ENCODE peak calls at places on chromosome 3, in four cellular contexts. A, S, U and E are unnamed samples.

GRCh38 chr3:48125026-48125704 is 63.1 kb downstream of the CDC25A start:
- DNase-seq in A (no peak), S (no peak), U (no peak), E (no peak)

GRCh38 chr3:39473452-39474125 is 6.1 kb downstream of the MOBP start:
- DNase-seq in A (no peak), S (no peak), U (no peak), E (no peak)

GRCh38 chr3:5022187-5022965 is 43.1 kb downstream of the BHLHE40 start:
- DNase-seq in A (no peak), S (no peak), U (no peak), E (peak)

GRCh38 chr3:15294914-15295313 is 37.5 kb downstream of the SH3BP5 start:
- DNase-seq in A (no peak), S (no peak), U (no peak), E (no peak)

GRCh38 chr3:107208100-107208499 is 169.1 kb upstream of the CCDC54 start:
- DNase-seq in A (no peak), S (no peak), U (no peak), E (no peak)

GRCh38 chr3:23701711-23702110 is 104.0 kb upstream of the UBE2E1 start:
- DNase-seq in A (no peak), S (no peak), U (no peak), E (no peak)

GRCh38 chr3:68866157-68866556 is 66.2 kb downstream of the TAFA4 start:
- DNase-seq in A (no peak), S (no peak), U (no peak), E (no peak)

GRCh38 chr3:29697989-29698388 is 417.1 kb downstream of the RBMS3 start:
- DNase-seq in A (no peak), S (no peak), U (no peak), E (no peak)

GRCh38 chr3:108488631-108489030 is 21.8 kb downstream of the MYH15 start:
- DNase-seq in A (no peak), S (no peak), U (no peak), E (no peak)

GRCh38 chr3:153052096-153052460 is 109.9 kb upstream of the RAP2B start:
- DNase-seq in A (no peak), S (no peak), U (peak), E (peak)

GRCh38 chr3:53150247-53151085 is 10.5 kb upstream of the PRKCD start:
- DNase-seq in A (no peak), S (no peak), U (no peak), E (no peak)

GRCh38 chr3:123067689-123068226 is 933 bp downstream of the PDIA5 start:
- DNase-seq in A (no peak), S (no peak), U (peak), E (no peak)

GRCh38 chr3:11509175-11510000 is 134.3 kb downstream of the VGLL4 start:
- DNase-seq in A (no peak), S (peak), U (peak), E (peak)

DNA sequence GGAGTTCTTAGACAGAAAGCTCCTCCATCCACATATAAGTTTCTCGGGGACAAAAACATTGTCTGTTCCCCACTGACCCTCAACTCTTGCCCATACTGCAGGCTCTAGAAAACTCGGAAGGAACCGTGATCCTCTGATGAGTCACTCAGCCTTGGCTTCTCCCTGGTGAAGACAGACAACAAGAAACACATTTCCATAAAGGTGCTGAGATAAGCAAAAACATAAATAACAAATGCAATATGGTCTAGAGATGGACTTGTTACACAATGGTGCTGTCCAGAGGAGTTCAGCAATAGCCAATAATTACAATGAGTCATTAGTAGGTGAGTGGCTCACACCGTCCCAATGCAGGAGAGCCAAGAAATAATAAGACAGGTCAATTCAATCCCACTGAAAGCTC is 43.7 kb downstream of the MAGI1 start:
- DNase-seq in A (no peak), S (no peak), U (no peak), E (no peak)
- TF ChIP-seq REST in A (no peak), S (peak), U (no peak), E (no peak)

GRCh38 chr3:127073931-127074820 is 91.3 kb downstream of the PLXNA1 start:
- DNase-seq in A (no peak), S (peak), U (no peak), E (no peak)
- TF ChIP-seq MXI1 in A (no peak), S (no peak), U (no peak), E (no peak)

GRCh38 chr3:41363830-41364523 is 164.7 kb downstream of the CTNNB1 start:
- DNase-seq in A (no peak), S (no peak), U (no peak), E (peak)

GRCh38 chr3:41364736-41365135 is 165.4 kb downstream of the CTNNB1 start:
- DNase-seq in A (no peak), S (no peak), U (no peak), E (no peak)

GRCh38 chr3:41362638-41363559 is 163.6 kb downstream of the CTNNB1 start:
- DNase-seq in A (no peak), S (peak), U (no peak), E (peak)

GRCh38 chr3:41369838-41370237 is 170.5 kb downstream of the CTNNB1 start:
- DNase-seq in A (no peak), S (peak), U (no peak), E (no peak)

GRCh38 chr3:41365973-41366372 is 166.7 kb downstream of the CTNNB1 start:
- DNase-seq in A (no peak), S (no peak), U (no peak), E (no peak)
- TF ChIP-seq TAF1 in A (no peak), S (no peak), U (no peak), E (no peak)

DNA sequence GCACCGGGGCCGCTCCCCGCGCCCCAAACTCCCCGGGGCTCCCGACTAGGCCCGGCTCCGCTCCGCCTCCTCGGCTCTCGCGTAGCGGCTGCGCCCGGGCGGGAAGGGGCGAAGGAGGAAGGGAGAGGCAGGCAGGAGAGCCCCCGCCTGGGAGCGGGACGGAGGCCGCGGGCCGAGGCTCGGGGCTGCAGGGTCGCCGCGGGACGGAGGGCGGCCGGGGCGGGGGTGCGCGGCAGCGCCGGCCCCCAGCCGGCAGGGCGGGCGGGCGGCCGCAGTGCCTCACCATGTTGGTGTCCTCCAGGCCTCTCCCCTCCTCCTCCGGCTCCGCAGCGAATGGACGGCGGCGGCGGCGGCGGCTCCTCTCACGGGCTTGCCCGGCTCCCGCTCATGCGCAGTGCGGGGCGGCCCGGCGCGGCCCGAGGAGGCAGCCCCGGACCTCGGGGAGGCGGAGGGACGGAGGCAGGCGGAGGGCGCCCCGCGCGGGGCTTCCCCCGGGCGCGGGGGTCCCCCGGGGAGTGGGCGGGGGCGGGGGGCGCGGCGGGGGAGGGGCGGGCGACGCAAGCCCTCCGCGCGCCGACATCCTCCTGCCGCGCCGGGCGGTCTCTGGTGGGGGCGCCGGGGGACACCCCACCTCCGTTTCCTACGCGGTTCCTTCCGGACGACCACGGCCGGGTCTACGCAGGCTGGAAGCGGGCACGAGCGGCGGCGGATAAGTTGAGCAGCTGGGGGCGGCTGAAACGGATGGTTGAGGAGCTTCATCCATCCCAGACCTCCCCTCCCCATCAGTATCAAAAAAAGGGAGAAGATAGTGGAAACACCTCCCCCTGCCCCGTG is at the start of gene DCUN1D1:
- DNase-seq in A (peak), S (peak), U (peak), E (peak)
- TF ChIP-seq REST in A (no peak), S (no peak), U (no peak), E (no peak)